ENCODE peak calls at places on chromosomes 13 and 19, in four cellular contexts. D is naive thymus-derived CD4-positive, alpha-beta T cell; U is iPS DF 6.9; V is mucosa of descending colon. J is an unnamed sample. For H3K4me1 and H3K36me3, the result is how much of the 10 kb centered on the place peaks cover.

GRCh38 chr13:42367836-42368235 is 95.9 kb downstream of the AKAP11 start:
- DNase-seq in D (no peak), U (no peak), V (no peak), J (no peak)

GRCh38 chr13:50951366-50951765 is 41.8 kb downstream of the RNASEH2B start:
- DNase-seq in D (no peak), U (no peak), V (no peak), J (no peak)

GRCh38 chr13:20832861-20833260 is 59.1 kb upstream of the EEF1AKMT1 start:
- DNase-seq in D (no peak), U (no peak), V (no peak), J (no peak)

GRCh38 chr13:109271991-109272454 is 514.4 kb downstream of the IRS2 start:
- DNase-seq in D (no peak), U (no peak), V (no peak), J (no peak)

GRCh38 chr13:19759669-19760068 is 23.1 kb downstream of the PSPC1 start:
- DNase-seq in D (no peak), U (no peak), V (no peak), J (no peak)

GRCh38 chr13:51451467-51452390 is 1.1 kb downstream of the INTS6 start:
- DNase-seq in D (peak), U (no peak), V (peak), J (peak)

GRCh38 chr19:33809960-33810359 is 13.3 kb downstream of the KCTD15 start:
- DNase-seq in D (no peak), U (no peak), V (no peak), J (no peak)

GRCh38 chr19:33381101-33381500 is 7.6 kb downstream of the CEBPG start:
- DNase-seq in D (no peak), U (no peak), V (no peak), J (no peak)

GRCh38 chr13:28622286-28622685 is 36.6 kb upstream of the POMP start:
- DNase-seq in D (no peak), U (no peak), V (no peak), J (no peak)

GRCh38 chr13:112761701-112762689 is 72.2 kb downstream of the ATP11A start:
- DNase-seq in D (no peak), U (no peak), V (no peak), J (no peak)

GRCh38 chr19:15294591-15294990 is 37.7 kb downstream of the BRD4 start:
- DNase-seq in D (no peak), U (no peak), V (no peak), J (no peak)

GRCh38 chr19:7153008-7153407 is 83.5 kb downstream of the ZNF557 start:
- DNase-seq in D (no peak), U (no peak), V (no peak), J (no peak)

GRCh38 chr13:73938375-73939070 is 195.7 kb downstream of the KLF12 start:
- DNase-seq in D (no peak), U (no peak), V (no peak), J (no peak)

GRCh38 chr19:15583346-15583745 is 31.7 kb upstream of the CYP4F8 start:
- DNase-seq in D (no peak), U (no peak), V (no peak), J (no peak)

GRCh38 chr13:33213024-33213795 is 72.3 kb downstream of the STARD13 start:
- DNase-seq in D (no peak), U (no peak), V (no peak), J (no peak)

GRCh38 chr13:45341799-45342584 is 1.0 kb upstream of the TPT1 start:
- DNase-seq in D (no peak), U (no peak), V (peak), J (no peak)

GRCh38 chr13:80778302-80778701 is 437.4 kb upstream of the SPRY2 start:
- DNase-seq in D (no peak), U (no peak), V (no peak), J (no peak)

GRCh38 chr13:80706164-80706471 is 365.2 kb upstream of the SPRY2 start:
- DNase-seq in D (no peak), U (no peak), V (no peak), J (no peak)

GRCh38 chr19:55646889-55647731 is 902 bp upstream of the CCDC106 start:
- DNase-seq in D (no peak), U (no peak), V (no peak), J (no peak)

GRCh38 chr19:10870955-10871603 is at the start of gene CARM1:
- DNase-seq in D (peak), U (peak), V (peak), J (peak)

GRCh38 chr19:30228726-30229523 is 143.3 kb upstream of the ZNF536 start:
- DNase-seq in D (no peak), U (no peak), V (no peak), J (no peak)

GRCh38 chr13:106246237-106246636 is 289.2 kb downstream of the EFNB2 start:
- DNase-seq in D (no peak), U (no peak), V (no peak), J (no peak)

GRCh38 chr13:32048816-32049215 is 17.2 kb downstream of the FRY start:
- DNase-seq in D (no peak), U (no peak), V (no peak), J (no peak)

GRCh38 chr19:5215431-5215830 is 125.2 kb downstream of the PTPRS start:
- DNase-seq in D (no peak), U (no peak), V (no peak), J (no peak)

GRCh38 chr19:5466814-5467291 is 11.6 kb downstream of the ZNRF4 start:
- DNase-seq in D (no peak), U (no peak), V (no peak), J (no peak)

GRCh38 chr13:33870046-33870668 is 52.2 kb downstream of the RFC3 start:
- DNase-seq in D (no peak), U (no peak), V (no peak), J (no peak)

GRCh38 chr13:28494861-28495585 is at the start of gene FLT1:
- DNase-seq in D (peak), U (no peak), V (peak), J (no peak)

GRCh38 chr13:52711277-52711676 is 28.3 kb downstream of the CNMD start:
- DNase-seq in D (no peak), U (no peak), V (no peak), J (no peak)

GRCh38 chr19:35860436-35860817 is 3.7 kb downstream of the KIRREL2 start:
- DNase-seq in D (no peak), U (no peak), V (no peak), J (no peak)

GRCh38 chr19:16325671-16326400 is 1.2 kb downstream of the KLF2 start:
- DNase-seq in D (peak), U (peak), V (peak), J (peak)

GRCh38 chr13:112880976-112881540 is 88.0 kb upstream of the MCF2L start:
- DNase-seq in D (no peak), U (no peak), V (peak), J (no peak)

GRCh38 chr19:34220472-34221063 is 33.8 kb upstream of the GARRE1 start:
- DNase-seq in D (peak), U (peak), V (no peak), J (peak)

GRCh38 chr13:109737606-109738005 is 48.8 kb downstream of the IRS2 start:
- DNase-seq in D (no peak), U (no peak), V (no peak), J (no peak)

GRCh38 chr13:112728375-112729126 is 38.7 kb downstream of the ATP11A start:
- DNase-seq in D (no peak), U (no peak), V (no peak), J (no peak)

GRCh38 chr19:51887522-51888498 is at the start of gene ZNF577:
- DNase-seq in D (peak), U (peak), V (peak), J (peak)
- H3K4me3 ChIP-seq in D (peak), U (peak), V (peak), J (peak)

GRCh38 chr19:38707512-38708114 is 36.7 kb downstream of the CAPN12 start:
- DNase-seq in D (no peak), U (no peak), V (peak), J (no peak)
- H3K4me1 ChIP-seq in D (under half), U (under half), V (under half), J (under half)

GRCh38 chr13:99650410-99650809 is 149.1 kb downstream of the TM9SF2 start:
- DNase-seq in D (no peak), U (no peak), V (no peak), J (no peak)
- H3K36me3 ChIP-seq in D (under half), U (under half), V (under half), J (under half)

DNA sequence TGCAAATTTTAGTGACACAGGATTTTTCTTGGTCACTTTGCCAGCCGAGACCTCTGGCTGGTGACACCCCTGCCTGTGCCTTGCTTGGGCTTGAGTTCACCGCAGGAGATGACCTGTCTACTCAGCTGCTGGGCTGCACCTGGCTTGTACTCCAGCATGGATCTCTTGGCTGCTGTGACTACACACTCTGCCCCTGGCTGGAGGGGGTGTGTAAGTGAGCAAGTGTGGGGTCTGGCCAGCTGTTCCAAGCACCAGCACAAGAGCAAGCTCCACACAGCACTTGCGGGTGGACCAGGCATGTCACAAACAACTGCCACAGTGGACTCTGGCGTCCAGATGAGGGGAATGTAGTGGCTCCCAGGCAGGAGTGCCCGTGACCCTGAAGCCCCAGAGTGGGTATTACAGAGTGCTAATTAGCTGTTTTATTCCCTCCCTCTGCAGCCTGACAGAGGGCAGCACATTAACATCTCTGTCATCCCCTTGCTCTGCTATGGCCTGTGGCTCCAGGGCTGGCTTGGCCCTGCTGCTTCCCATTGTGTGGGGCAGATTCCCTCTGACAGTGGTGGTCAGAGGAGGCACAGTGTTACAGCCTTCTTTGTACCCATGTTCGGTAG is 1387.2 kb downstream of the OLFM4 start:
- DNase-seq in D (no peak), U (no peak), V (no peak), J (no peak)
- H3K4me3 ChIP-seq in D (no peak), U (no peak), V (no peak), J (no peak)

DNA sequence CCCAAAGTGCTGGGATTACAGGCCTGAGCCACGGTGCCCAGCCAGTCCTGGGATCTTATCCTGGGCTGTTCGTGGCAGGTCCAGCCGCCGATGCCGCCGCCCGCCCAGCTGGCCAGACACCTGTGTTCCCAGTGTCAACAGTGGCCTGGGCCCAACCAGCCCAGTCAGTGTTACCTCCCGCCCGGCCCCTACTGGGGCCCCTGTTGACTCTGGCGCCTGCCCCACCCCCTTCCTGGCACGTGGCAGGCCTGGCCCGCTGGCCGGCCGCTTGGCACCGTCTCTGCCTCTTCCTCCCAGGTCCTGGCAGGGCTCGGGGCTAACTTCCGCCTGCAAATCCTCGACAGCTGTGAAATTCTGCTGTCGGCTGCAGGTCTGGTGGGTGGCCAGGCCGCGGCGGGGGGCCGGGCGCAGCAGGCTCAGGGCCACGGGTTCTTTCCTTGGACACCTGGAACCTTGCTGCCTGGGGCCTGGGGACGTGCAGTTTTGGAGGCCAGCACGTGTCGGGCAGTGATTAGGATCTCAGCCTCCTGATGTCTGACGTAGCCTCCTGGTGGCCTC is 9.1 kb downstream of the ARID3A start:
- DNase-seq in D (no peak), U (no peak), V (peak), J (no peak)
- H3K4me1 ChIP-seq in D (under half), U (under half), V (under half), J (under half)

GRCh38 chr19:21451187-21451586 is 54.2 kb upstream of the ZNF429 start:
- DNase-seq in D (no peak), U (no peak), V (no peak), J (no peak)
- H3K36me3 ChIP-seq in D (under half), U (under half), V (under half), J (under half)

DNA sequence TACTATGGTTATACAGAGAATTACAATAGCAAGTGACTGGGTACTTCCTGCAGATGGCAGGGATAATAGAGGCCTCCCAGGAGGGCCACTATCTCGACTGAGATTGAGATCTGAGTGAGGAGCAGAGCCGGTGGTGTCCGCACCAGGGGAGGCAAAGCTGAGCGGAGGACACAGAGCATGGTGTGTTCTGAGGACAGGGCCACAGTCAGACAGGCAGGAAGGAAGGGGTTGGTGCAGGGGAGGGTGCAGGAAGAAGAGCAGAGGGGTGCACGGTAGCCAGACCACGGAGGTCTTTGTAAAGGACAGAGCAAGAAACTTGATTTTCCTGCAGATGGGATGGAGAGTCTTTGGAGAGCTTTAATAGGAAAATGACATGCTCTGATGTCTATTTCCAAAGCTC is 152.4 kb downstream of the SHISA2 start:
- DNase-seq in D (no peak), U (no peak), V (no peak), J (no peak)
- H3K4me3 ChIP-seq in D (no peak), U (no peak), V (no peak), J (no peak)

DNA sequence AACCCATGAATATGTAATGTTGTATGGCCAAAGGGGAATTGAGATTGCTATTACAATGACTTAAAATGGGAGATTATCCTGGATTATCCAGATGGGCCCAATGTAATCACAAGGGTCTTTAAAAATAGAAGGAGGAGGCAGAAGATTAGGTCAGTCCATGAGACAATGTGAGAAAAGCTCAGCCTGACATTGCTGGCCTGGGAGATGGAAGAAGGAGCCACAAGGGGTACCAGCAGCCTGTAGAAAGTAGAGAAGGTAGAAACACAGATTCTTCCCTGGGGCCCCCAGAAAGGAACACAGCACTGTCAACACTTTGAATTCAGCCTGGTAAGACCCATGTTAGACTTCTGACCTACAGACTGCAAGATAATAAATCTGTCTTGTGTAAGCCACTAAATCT is 133.0 kb upstream of the SERP2 start:
- DNase-seq in D (no peak), U (no peak), V (no peak), J (no peak)
- H3K4me1 ChIP-seq in D (under half), U (under half), V (under half), J (under half)

GRCh38 chr19:45094707-45095106 is 1.7 kb downstream of the PPP1R37 start:
- DNase-seq in D (no peak), U (no peak), V (no peak), J (no peak)

GRCh38 chr19:45097450-45097775 is 4.4 kb downstream of the PPP1R37 start:
- DNase-seq in D (no peak), U (no peak), V (no peak), J (no peak)

GRCh38 chr19:45094158-45094557 is 1.2 kb downstream of the PPP1R37 start:
- DNase-seq in D (no peak), U (no peak), V (no peak), J (no peak)

GRCh38 chr19:45096700-45097099 is 3.7 kb downstream of the PPP1R37 start:
- DNase-seq in D (no peak), U (no peak), V (no peak), J (no peak)

DNA sequence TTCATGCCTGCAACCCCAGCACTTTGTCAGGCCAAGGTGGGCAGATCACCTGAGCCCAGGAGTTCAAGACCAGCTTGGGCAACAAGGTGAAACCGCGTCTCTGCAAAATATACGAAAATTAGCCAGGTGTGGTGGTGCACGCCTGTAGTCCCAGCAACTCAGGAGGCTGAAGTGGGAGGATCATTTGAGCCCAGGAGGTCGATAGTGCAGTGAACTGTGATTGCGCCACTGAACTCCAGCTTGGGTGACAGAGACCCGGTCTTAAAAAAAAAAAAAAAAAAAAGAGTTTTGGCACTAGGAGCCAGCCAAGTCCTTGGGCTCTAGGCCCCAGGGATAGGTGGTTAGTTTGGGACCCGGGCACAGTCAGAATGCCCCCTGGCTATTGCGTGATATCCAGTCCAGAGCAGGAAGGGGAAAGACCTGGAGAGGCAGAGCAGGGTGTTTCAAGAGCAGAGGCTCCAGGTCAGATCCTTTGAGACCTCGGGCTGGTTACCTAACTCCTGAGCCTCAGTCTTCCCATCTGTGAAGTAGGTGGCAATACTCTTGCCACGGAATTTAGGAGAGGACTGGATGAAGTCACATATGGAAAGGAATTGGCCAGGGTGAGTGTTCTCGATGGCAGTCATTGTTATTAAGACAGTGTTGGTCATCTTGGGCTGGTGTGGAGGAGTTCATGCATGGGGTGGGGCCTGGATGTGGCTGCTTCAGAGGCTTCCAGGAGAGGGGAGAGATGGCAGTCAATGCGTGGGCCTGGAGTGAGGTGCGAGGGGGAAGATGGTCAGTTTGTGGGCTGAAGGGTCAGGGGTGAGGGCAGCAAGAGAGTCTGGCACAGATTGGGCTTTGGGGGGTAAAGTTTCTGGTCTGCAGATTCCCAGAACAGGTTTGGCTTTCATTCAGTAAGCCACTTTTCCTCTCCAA is 2.8 kb downstream of the PPP1R37 start:
- DNase-seq in D (no peak), U (no peak), V (no peak), J (no peak)
- H3K36me3 ChIP-seq in D (under half), U (under half), V (under half), J (under half)

J was measured in CD4-positive, alpha-beta memory T cell.